ENCODE peak calls at places on chromosomes 11 and 22, in eight cellular contexts. One of them, this sample, is unnamed.

GRCh38 chr11:130202009-130202817 is 42.6 kb downstream of the ST14 start:
- DNase-seq in A549: no peak
- DNase-seq in AG04450: no peak
- DNase-seq in tibial artery: no peak
- DNase-seq in pancreas: no peak
- DNase-seq in AG04449: no peak
- DNase-seq in lower leg skin: no peak
- DNase-seq in heart right ventricle: no peak
- DNase-seq in this sample: no peak

GRCh38 chr11:67404515-67405195 is 772 bp downstream of the TBC1D10C start:
- DNase-seq in A549: no peak
- DNase-seq in AG04450: no peak
- DNase-seq in tibial artery: no peak
- DNase-seq in pancreas: no peak
- DNase-seq in AG04449: no peak
- DNase-seq in lower leg skin: no peak
- DNase-seq in heart right ventricle: no peak
- DNase-seq in this sample: no peak

GRCh38 chr11:4626207-4627105 is 10.8 kb upstream of the OR51D1 start:
- DNase-seq in A549: peak
- DNase-seq in AG04450: peak
- DNase-seq in tibial artery: no peak
- DNase-seq in pancreas: no peak
- DNase-seq in AG04449: peak
- DNase-seq in lower leg skin: no peak
- DNase-seq in heart right ventricle: peak
- DNase-seq in this sample: peak

GRCh38 chr11:69359735-69360470 is 65.9 kb downstream of the MYEOV start:
- DNase-seq in A549: no peak
- DNase-seq in AG04450: no peak
- DNase-seq in tibial artery: peak
- DNase-seq in pancreas: no peak
- DNase-seq in AG04449: no peak
- DNase-seq in lower leg skin: no peak
- DNase-seq in heart right ventricle: no peak
- DNase-seq in this sample: no peak

GRCh38 chr22:25482091-25482760 is 82.2 kb upstream of the GRK3 start:
- DNase-seq in A549: no peak
- DNase-seq in AG04450: no peak
- DNase-seq in tibial artery: no peak
- DNase-seq in pancreas: no peak
- DNase-seq in AG04449: no peak
- DNase-seq in lower leg skin: no peak
- DNase-seq in heart right ventricle: no peak
- DNase-seq in this sample: no peak

GRCh38 chr11:14414470-14415461 is 55.8 kb upstream of the RRAS2 start:
- DNase-seq in A549: no peak
- DNase-seq in AG04450: no peak
- DNase-seq in tibial artery: no peak
- DNase-seq in pancreas: no peak
- DNase-seq in AG04449: no peak
- DNase-seq in lower leg skin: no peak
- DNase-seq in heart right ventricle: no peak
- DNase-seq in this sample: no peak

GRCh38 chr22:19878461-19879247 is 24.0 kb upstream of the GNB1L start:
- DNase-seq in A549: no peak
- DNase-seq in AG04450: no peak
- DNase-seq in tibial artery: peak
- DNase-seq in pancreas: no peak
- DNase-seq in AG04449: no peak
- DNase-seq in lower leg skin: peak
- DNase-seq in heart right ventricle: no peak
- DNase-seq in this sample: peak

GRCh38 chr11:88103337-88104206 is 71.7 kb downstream of the RAB38 start:
- DNase-seq in A549: peak
- DNase-seq in AG04450: peak
- DNase-seq in tibial artery: no peak
- DNase-seq in pancreas: peak
- DNase-seq in AG04449: peak
- DNase-seq in lower leg skin: no peak
- DNase-seq in heart right ventricle: peak
- DNase-seq in this sample: no peak

GRCh38 chr22:26483439-26484359 is at the start of the genes HPS4 and SRRD:
- DNase-seq in A549: peak
- DNase-seq in AG04450: peak
- DNase-seq in tibial artery: peak
- DNase-seq in pancreas: peak
- DNase-seq in AG04449: peak
- DNase-seq in lower leg skin: peak
- DNase-seq in heart right ventricle: peak
- DNase-seq in this sample: peak

GRCh38 chr22:35589071-35589735 is 27.9 kb downstream of the MB start:
- DNase-seq in A549: peak
- DNase-seq in AG04450: no peak
- DNase-seq in tibial artery: no peak
- DNase-seq in pancreas: no peak
- DNase-seq in AG04449: peak
- DNase-seq in lower leg skin: no peak
- DNase-seq in heart right ventricle: no peak
- DNase-seq in this sample: peak

GRCh38 chr11:12489246-12489772 is 111.9 kb downstream of the PARVA start:
- DNase-seq in A549: no peak
- DNase-seq in AG04450: no peak
- DNase-seq in tibial artery: no peak
- DNase-seq in pancreas: no peak
- DNase-seq in AG04449: no peak
- DNase-seq in lower leg skin: no peak
- DNase-seq in heart right ventricle: no peak
- DNase-seq in this sample: no peak

GRCh38 chr11:56885182-56885581 is 103.5 kb upstream of the OR5AK2 start:
- DNase-seq in A549: peak
- DNase-seq in AG04450: no peak
- DNase-seq in tibial artery: no peak
- DNase-seq in pancreas: peak
- DNase-seq in AG04449: no peak
- DNase-seq in lower leg skin: no peak
- DNase-seq in heart right ventricle: no peak
- DNase-seq in this sample: no peak

GRCh38 chr22:42919199-42919598 is 62.1 kb upstream of the ARFGAP3 start:
- DNase-seq in A549: peak
- DNase-seq in AG04450: no peak
- DNase-seq in tibial artery: no peak
- DNase-seq in pancreas: peak
- DNase-seq in AG04449: no peak
- DNase-seq in lower leg skin: no peak
- DNase-seq in heart right ventricle: no peak
- DNase-seq in this sample: no peak

GRCh38 chr11:70066136-70066520 is 12.0 kb upstream of the ANO1 start:
- DNase-seq in A549: no peak
- DNase-seq in AG04450: no peak
- DNase-seq in tibial artery: no peak
- DNase-seq in pancreas: no peak
- DNase-seq in AG04449: no peak
- DNase-seq in lower leg skin: peak
- DNase-seq in heart right ventricle: no peak
- DNase-seq in this sample: no peak

GRCh38 chr11:638616-639323 is 1.7 kb downstream of the DRD4 start:
- DNase-seq in A549: no peak
- DNase-seq in AG04450: no peak
- DNase-seq in tibial artery: no peak
- DNase-seq in pancreas: no peak
- DNase-seq in AG04449: no peak
- DNase-seq in lower leg skin: no peak
- DNase-seq in heart right ventricle: no peak
- DNase-seq in this sample: no peak

GRCh38 chr11:637333-637592 is 194 bp downstream of the DRD4 start:
- DNase-seq in A549: no peak
- DNase-seq in AG04450: no peak
- DNase-seq in tibial artery: no peak
- DNase-seq in pancreas: no peak
- DNase-seq in AG04449: no peak
- DNase-seq in lower leg skin: no peak
- DNase-seq in heart right ventricle: no peak
- DNase-seq in this sample: no peak

GRCh38 chr11:640021-640706 is 3.1 kb downstream of the DRD4 start:
- DNase-seq in A549: no peak
- DNase-seq in AG04450: no peak
- DNase-seq in tibial artery: no peak
- DNase-seq in pancreas: peak
- DNase-seq in AG04449: no peak
- DNase-seq in lower leg skin: no peak
- DNase-seq in heart right ventricle: no peak
- DNase-seq in this sample: no peak

GRCh38 chr11:637593-638507 is 781 bp downstream of the DRD4 start:
- DNase-seq in A549: no peak
- DNase-seq in AG04450: no peak
- DNase-seq in tibial artery: no peak
- DNase-seq in pancreas: peak
- DNase-seq in AG04449: no peak
- DNase-seq in lower leg skin: no peak
- DNase-seq in heart right ventricle: no peak
- DNase-seq in this sample: peak

DNA sequence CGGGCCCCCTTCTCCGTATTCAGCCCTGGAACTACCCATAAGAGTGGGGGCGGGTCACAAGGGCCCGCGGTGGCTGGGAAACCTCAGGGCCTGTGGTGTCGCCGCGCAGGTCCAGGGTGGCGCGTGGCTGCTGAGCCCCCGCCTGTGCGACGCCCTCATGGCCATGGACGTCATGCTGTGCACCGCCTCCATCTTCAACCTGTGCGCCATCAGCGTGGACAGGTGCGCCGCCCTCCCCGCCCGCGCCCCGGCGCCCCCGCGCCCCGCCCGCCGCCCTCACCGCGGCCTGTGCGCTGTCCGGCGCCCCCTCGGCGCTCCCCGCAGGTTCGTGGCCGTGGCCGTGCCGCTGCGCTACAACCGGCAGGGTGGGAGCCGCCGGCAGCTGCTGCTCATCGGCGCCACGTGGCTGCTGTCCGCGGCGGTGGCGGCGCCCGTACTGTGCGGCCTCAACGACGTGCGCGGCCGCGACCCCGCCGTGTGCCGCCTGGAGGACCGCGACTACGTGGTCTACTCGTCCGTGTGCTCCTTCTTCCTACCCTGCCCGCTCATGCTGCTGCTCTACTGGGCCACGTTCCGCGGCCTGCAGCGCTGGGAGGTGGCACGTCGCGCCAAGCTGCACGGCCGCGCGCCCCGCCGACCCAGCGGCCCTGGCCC is 2.4 kb downstream of the DRD4 start:
- DNase-seq in A549: no peak
- DNase-seq in AG04450: no peak
- DNase-seq in tibial artery: no peak
- DNase-seq in pancreas: no peak
- DNase-seq in AG04449: no peak
- DNase-seq in lower leg skin: no peak
- DNase-seq in heart right ventricle: no peak
- DNase-seq in this sample: no peak
- H3K4me3 ChIP-seq in A549: no peak
- H3K4me3 ChIP-seq in AG04450: no peak
- H3K4me3 ChIP-seq in tibial artery: no peak
- H3K4me3 ChIP-seq in pancreas: no peak
- H3K4me3 ChIP-seq in AG04449: no peak
- H3K4me3 ChIP-seq in lower leg skin: no peak
- H3K4me3 ChIP-seq in heart right ventricle: no peak
- H3K4me3 ChIP-seq in this sample: no peak

GRCh38 chr11:134638796-134639540 is 226.9 kb upstream of the B3GAT1 start:
- DNase-seq in A549: no peak
- DNase-seq in AG04450: no peak
- DNase-seq in tibial artery: peak
- DNase-seq in pancreas: no peak
- DNase-seq in AG04449: no peak
- DNase-seq in lower leg skin: peak
- DNase-seq in heart right ventricle: no peak
- DNase-seq in this sample: no peak

GRCh38 chr11:134637091-134638015 is 225.3 kb upstream of the B3GAT1 start:
- DNase-seq in A549: no peak
- DNase-seq in AG04450: no peak
- DNase-seq in tibial artery: no peak
- DNase-seq in pancreas: no peak
- DNase-seq in AG04449: no peak
- DNase-seq in lower leg skin: peak
- DNase-seq in heart right ventricle: no peak
- DNase-seq in this sample: no peak

GRCh38 chr11:134640971-134641968 is 229.2 kb upstream of the B3GAT1 start:
- DNase-seq in A549: no peak
- DNase-seq in AG04450: no peak
- DNase-seq in tibial artery: peak
- DNase-seq in pancreas: no peak
- DNase-seq in AG04449: no peak
- DNase-seq in lower leg skin: peak
- DNase-seq in heart right ventricle: no peak
- DNase-seq in this sample: no peak

GRCh38 chr11:134640536-134640935 is 228.5 kb upstream of the B3GAT1 start:
- DNase-seq in A549: no peak
- DNase-seq in AG04450: no peak
- DNase-seq in tibial artery: no peak
- DNase-seq in pancreas: no peak
- DNase-seq in AG04449: no peak
- DNase-seq in lower leg skin: peak
- DNase-seq in heart right ventricle: no peak
- DNase-seq in this sample: no peak

GRCh38 chr11:134639586-134640330 is 227.7 kb upstream of the B3GAT1 start:
- DNase-seq in A549: no peak
- DNase-seq in AG04450: no peak
- DNase-seq in tibial artery: no peak
- DNase-seq in pancreas: no peak
- DNase-seq in AG04449: no peak
- DNase-seq in lower leg skin: peak
- DNase-seq in heart right ventricle: no peak
- DNase-seq in this sample: no peak
- H3K4me3 ChIP-seq in A549: no peak
- H3K4me3 ChIP-seq in AG04450: no peak
- H3K4me3 ChIP-seq in tibial artery: no peak
- H3K4me3 ChIP-seq in pancreas: no peak
- H3K4me3 ChIP-seq in AG04449: no peak
- H3K4me3 ChIP-seq in lower leg skin: no peak
- H3K4me3 ChIP-seq in heart right ventricle: no peak
- H3K4me3 ChIP-seq in this sample: no peak

GRCh38 chr22:43995798-43996169 is 28.3 kb upstream of the PARVB start:
- DNase-seq in A549: no peak
- DNase-seq in AG04450: no peak
- DNase-seq in tibial artery: no peak
- DNase-seq in pancreas: no peak
- DNase-seq in AG04449: no peak
- DNase-seq in lower leg skin: no peak
- DNase-seq in heart right ventricle: no peak
- DNase-seq in this sample: no peak
- H3K4me3 ChIP-seq in A549: no peak
- H3K4me3 ChIP-seq in AG04450: no peak
- H3K4me3 ChIP-seq in tibial artery: peak
- H3K4me3 ChIP-seq in pancreas: no peak
- H3K4me3 ChIP-seq in AG04449: no peak
- H3K4me3 ChIP-seq in lower leg skin: no peak
- H3K4me3 ChIP-seq in heart right ventricle: no peak
- H3K4me3 ChIP-seq in this sample: no peak

DNA sequence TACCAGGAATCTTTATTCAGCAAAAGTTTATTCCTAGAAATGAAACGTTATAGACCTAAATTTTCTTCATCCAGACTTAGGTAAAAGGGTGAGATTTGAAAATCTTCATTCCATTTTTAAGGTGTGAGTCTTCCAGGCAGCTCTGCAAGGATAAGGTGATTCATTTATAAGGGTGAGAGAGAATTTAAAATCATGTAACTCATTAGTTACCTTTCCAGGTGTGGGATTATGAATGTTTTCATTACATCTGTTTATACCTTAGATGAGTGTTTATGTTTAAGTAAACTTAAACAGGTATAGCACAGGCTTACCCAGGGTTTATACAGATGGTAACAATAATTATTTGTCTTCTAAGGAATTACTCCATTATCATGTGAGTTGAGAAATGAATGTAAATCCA is 2.8 kb downstream of the PRSS23 start:
- DNase-seq in A549: no peak
- DNase-seq in AG04450: no peak
- DNase-seq in tibial artery: no peak
- DNase-seq in pancreas: no peak
- DNase-seq in AG04449: no peak
- DNase-seq in lower leg skin: no peak
- DNase-seq in heart right ventricle: no peak
- DNase-seq in this sample: no peak
- H3K4me3 ChIP-seq in A549: peak
- H3K4me3 ChIP-seq in AG04450: no peak
- H3K4me3 ChIP-seq in tibial artery: peak
- H3K4me3 ChIP-seq in pancreas: no peak
- H3K4me3 ChIP-seq in AG04449: peak
- H3K4me3 ChIP-seq in lower leg skin: no peak
- H3K4me3 ChIP-seq in heart right ventricle: no peak
- H3K4me3 ChIP-seq in this sample: no peak

This sample was measured in uterus.